ENCODE peak calls at places on chromosomes 5 and 9, in seven cellular contexts. D, P, Z, S, F, K and Y are unnamed samples.

GRCh38 chr5:54774281-54775171 is 210.9 kb downstream of the ESM1 start:
- DNase-seq in P (no peak), F (no peak), K (peak; percentile 78), Z (no peak), S (no peak), D (no peak), Y (no peak)

GRCh38 chr9:83623634-83623991 is 670 bp downstream of the IDNK start:
- DNase-seq in D (no peak), S (no peak), K (no peak), Z (no peak), P (no peak), F (no peak), Y (no peak)

GRCh38 chr9:126915281-126915816 is 767 bp downstream of the RALGPS1 start:
- DNase-seq in S (no peak), P (peak; percentile 77), D (no peak), F (peak; percentile 72), K (peak; percentile 31), Z (no peak), Y (peak; percentile 66)

GRCh38 chr5:39479537-39479936 is 54.8 kb upstream of the DAB2 start:
- DNase-seq in K (no peak), D (no peak), F (no peak), Z (no peak), S (no peak), P (no peak), Y (no peak)

GRCh38 chr5:58969253-58969652 is 386.4 kb downstream of the RAB3C start:
- DNase-seq in Z (no peak), D (no peak), F (no peak), P (no peak), S (no peak), K (no peak), Y (no peak)

GRCh38 chr9:121494192-121494591 is 5.5 kb downstream of the GGTA1 start:
- DNase-seq in D (no peak), Z (no peak), K (no peak), F (no peak), S (no peak), P (no peak), Y (no peak)

GRCh38 chr9:87732756-87733155 is 6.8 kb downstream of the CTSL start:
- DNase-seq in K (no peak), S (no peak), P (no peak), Z (no peak), D (no peak), F (no peak), Y (no peak)

GRCh38 chr5:79021753-79022152 is 36.6 kb upstream of the ARSB start:
- DNase-seq in P (no peak), Z (no peak), K (no peak), F (no peak), S (no peak), D (no peak), Y (no peak)

GRCh38 chr5:62256161-62257017 is 49.6 kb upstream of the KIF2A start:
- DNase-seq in F (no peak), S (no peak), D (peak; percentile 3), K (no peak), Z (no peak), P (no peak), Y (no peak)

GRCh38 chr9:36407122-36407723 is 7.2 kb upstream of the RNF38 start:
- DNase-seq in F (peak; percentile 72), Z (peak; percentile 65), D (peak; percentile 50), K (no peak), P (peak; percentile 54), S (peak; percentile 31), Y (peak; percentile 51)

GRCh38 chr9:21413089-21414023 is 4.4 kb downstream of the IFNA8 start:
- DNase-seq in F (no peak), Z (no peak), P (no peak), K (no peak), D (no peak), S (no peak), Y (no peak)

GRCh38 chr5:159217236-159217635 is 7.9 kb upstream of the RNF145 start:
- DNase-seq in K (no peak), D (no peak), S (no peak), F (no peak), Z (no peak), P (no peak), Y (no peak)

GRCh38 chr5:64147849-64148441 is 17.7 kb upstream of the RNF180 start:
- DNase-seq in K (peak; percentile 55), P (peak; percentile 57), D (no peak), S (no peak), F (no peak), Z (peak; percentile 24), Y (no peak)

GRCh38 chr9:89505795-89506385 is 8.0 kb upstream of the SEMA4D start:
- DNase-seq in S (no peak), F (no peak), D (no peak), P (no peak), K (no peak), Z (no peak), Y (no peak)

GRCh38 chr9:69307446-69308216 is 17.4 kb upstream of the ENTREP1 start:
- DNase-seq in S (peak; percentile 78), D (no peak), K (no peak), Z (peak; percentile 55), P (no peak), F (no peak), Y (no peak)

GRCh38 chr9:5633243-5633642 is 4.3 kb downstream of the RIC1 start:
- DNase-seq in K (no peak), F (no peak), Z (peak; percentile 60), P (no peak), D (no peak), S (peak; percentile 26), Y (no peak)

GRCh38 chr9:93599571-93600403 is 23.4 kb downstream of the PHF2 start:
- DNase-seq in P (no peak), D (no peak), Z (no peak), K (no peak), S (peak; percentile 12), F (no peak), Y (no peak)

GRCh38 chr5:1768283-1769000 is 31.2 kb downstream of the MRPL36 start:
- DNase-seq in F (peak; percentile 11), P (no peak), S (no peak), K (peak; percentile 17), Z (no peak), D (no peak), Y (no peak)

GRCh38 chr5:133396187-133396621 is 216.1 kb downstream of the FSTL4 start:
- DNase-seq in D (no peak), S (no peak), F (no peak), P (no peak), K (no peak), Z (no peak), Y (no peak)

GRCh38 chr9:14653511-14653910 is 39.7 kb downstream of the ZDHHC21 start:
- DNase-seq in Z (no peak), F (no peak), S (no peak), K (no peak), D (no peak), P (no peak), Y (no peak)

GRCh38 chr9:33082538-33083326 is 6.3 kb upstream of the SMU1 start:
- DNase-seq in D (no peak), S (no peak), Z (no peak), P (no peak), K (no peak), F (no peak), Y (no peak)

GRCh38 chr5:72180925-72181324 is 73.7 kb downstream of the MAP1B start:
- DNase-seq in S (no peak), F (no peak), Z (no peak), D (no peak), K (no peak), P (no peak), Y (no peak)

GRCh38 chr5:175696139-175696854 is 38.4 kb downstream of the HRH2 start:
- DNase-seq in Z (no peak), D (peak; percentile 61), F (peak; percentile 65), K (peak; percentile 82), S (no peak), P (no peak), Y (peak; percentile 43)

GRCh38 chr5:96243203-96243602 is 189.8 kb downstream of the PCSK1 start:
- DNase-seq in Z (peak; percentile 70), P (no peak), D (no peak), S (no peak), F (no peak), K (no peak), Y (no peak)

GRCh38 chr5:96245401-96246091 is 187.5 kb downstream of the PCSK1 start:
- DNase-seq in F (no peak), S (peak; percentile 20), D (no peak), Z (peak; percentile 19), P (no peak), K (no peak), Y (no peak)

GRCh38 chr5:96242536-96242935 is 190.5 kb downstream of the PCSK1 start:
- DNase-seq in S (no peak), D (no peak), P (no peak), K (no peak), Z (peak; percentile 8), F (no peak), Y (no peak)

GRCh38 chr5:96244696-96245095 is 188.4 kb downstream of the PCSK1 start:
- DNase-seq in K (no peak), S (no peak), Z (no peak), F (no peak), D (no peak), P (no peak), Y (no peak)

GRCh38 chr5:96243862-96244261 is 189.2 kb downstream of the PCSK1 start:
- DNase-seq in F (no peak), Z (no peak), K (no peak), P (no peak), S (no peak), D (no peak), Y (no peak)
- H3K9me3 ChIP-seq in F (no peaks in the 10 kb centered on the region), Z (no peaks in the 10 kb centered on the region), K (no peaks in the 10 kb centered on the region), P (no peaks in the 10 kb centered on the region), S (no peaks in the 10 kb centered on the region), D (no peaks in the 10 kb centered on the region), Y (no peaks in the 10 kb centered on the region)

GRCh38 chr5:141272906-141273305 is 27.7 kb downstream of the PCDHB15 start:
- DNase-seq in P (no peak), S (no peak), K (no peak), F (no peak), D (no peak), Z (no peak), Y (no peak)

GRCh38 chr5:141269195-141269594 is 24.0 kb downstream of the PCDHB15 start:
- DNase-seq in D (no peak), S (no peak), P (no peak), F (no peak), Z (no peak), K (no peak), Y (no peak)
- H3K9me3 ChIP-seq in D (peaks cover 96% of the 10 kb centered on the region), S (peaks cover 57% of the 10 kb centered on the region), P (peaks cover 4% of the 10 kb centered on the region), F (peaks cover 36% of the 10 kb centered on the region), Z (peaks cover 47% of the 10 kb centered on the region), K (peaks cover 22% of the 10 kb centered on the region), Y (peaks cover 17% of the 10 kb centered on the region)

DNA sequence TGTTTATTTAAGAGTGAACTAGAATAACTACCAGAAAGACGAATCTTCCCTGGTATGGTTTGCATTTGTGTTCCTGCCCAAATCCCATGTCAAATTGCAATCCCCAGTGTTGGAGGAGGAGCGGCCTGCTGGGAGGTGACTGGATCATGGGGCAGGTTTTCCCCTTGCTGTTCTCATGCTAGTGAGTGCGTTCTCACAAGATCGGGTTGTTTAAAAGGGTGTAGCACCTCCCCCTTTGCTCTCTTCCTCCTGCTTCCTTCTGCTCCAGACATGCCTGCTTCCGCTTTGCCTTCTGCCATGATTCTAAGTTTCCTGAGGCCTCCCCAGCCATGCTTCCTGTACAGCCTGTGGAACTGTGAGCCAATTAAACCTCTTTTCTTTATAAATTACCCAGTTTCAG is 210.3 kb upstream of the TBC1D2 start:
- DNase-seq in K (no peak), D (no peak), F (no peak), P (no peak), S (no peak), Z (no peak), Y (no peak)
- H3K9me3 ChIP-seq in K (peaks cover 2% of the 10 kb centered on the region), D (peaks cover 1% of the 10 kb centered on the region), F (no peaks in the 10 kb centered on the region), P (no peaks in the 10 kb centered on the region), S (peaks cover 5% of the 10 kb centered on the region), Z (peaks cover 6% of the 10 kb centered on the region), Y (no peaks in the 10 kb centered on the region)

GRCh38 chr5:18244309-18244708 is 610.0 kb downstream of the TAF11L14 start:
- DNase-seq in Z (no peak), F (no peak), K (no peak), S (no peak), D (no peak), P (no peak), Y (no peak)
- H3K9me3 ChIP-seq in Z (no peaks in the 10 kb centered on the region), F (no peaks in the 10 kb centered on the region), K (no peaks in the 10 kb centered on the region), S (peaks cover 4% of the 10 kb centered on the region), D (no peaks in the 10 kb centered on the region), P (no peaks in the 10 kb centered on the region), Y (no peaks in the 10 kb centered on the region)